ENCODE peak calls at places on chromosomes 2 and 18, in eight cellular contexts. B is spleen, H is stomach, X is GM23338, W is vagina, P is breast epithelium, A is prostate gland, O is HCT116. L is an unnamed sample.

GRCh38 chr2:27663160-27663462 is 303 bp downstream of the SUPT7L start:
- DNase-seq in X (no peak), B (peak), A (no peak), O (no peak), W (no peak), P (peak), H (peak), L (peak)

GRCh38 chr2:130376433-130377293 is 20.8 kb downstream of the PTPN18 start:
- DNase-seq in P (no peak), O (no peak), X (peak), H (no peak), B (no peak), W (no peak), A (no peak), L (no peak)

GRCh38 chr2:197813093-197813787 is 8.8 kb downstream of the PLCL1 start:
- DNase-seq in X (peak), W (no peak), B (no peak), O (peak), H (no peak), P (no peak), A (no peak), L (no peak)

GRCh38 chr2:116513991-116514390 is 1300.5 kb upstream of the DDX18 start:
- DNase-seq in B (no peak), W (no peak), A (no peak), O (no peak), P (no peak), H (no peak), X (no peak), L (no peak)

GRCh38 chr18:31661965-31662364 is 22.4 kb downstream of the B4GALT6 start:
- DNase-seq in W (no peak), P (no peak), H (no peak), A (no peak), X (no peak), B (no peak), O (no peak), L (no peak)

GRCh38 chr18:37649930-37650329 is 84.3 kb upstream of the CELF4 start:
- DNase-seq in W (no peak), O (no peak), H (no peak), A (no peak), X (no peak), B (no peak), P (no peak), L (no peak)

GRCh38 chr2:162202203-162202602 is 41.0 kb downstream of the FAP start:
- DNase-seq in W (no peak), X (no peak), B (no peak), P (no peak), H (no peak), O (no peak), A (no peak), L (no peak)

GRCh38 chr2:178716394-178716793 is 90.8 kb downstream of the TTN start:
- DNase-seq in A (no peak), B (no peak), P (no peak), X (no peak), H (no peak), W (no peak), O (no peak), L (no peak)

GRCh38 chr2:224401641-224402342 is at the start of gene FAM124B:
- DNase-seq in O (no peak), P (no peak), W (peak), B (peak), X (peak), A (no peak), H (peak), L (peak)
- TF ChIP-seq POLR2AphosphoS5 in O (no peak), P (peak), W (peak), B (peak), X (no peak), A (no peak), H (peak), L (peak)

GRCh38 chr18:23380001-23380550 is 73.0 kb upstream of the RIOK3 start:
- DNase-seq in H (no peak), W (no peak), P (no peak), A (no peak), O (no peak), B (no peak), X (peak), L (peak)
- H3K27ac ChIP-seq in H (no peak), W (no peak), P (no peak), A (no peak), O (no peak), B (peak), X (no peak), L (peak)

GRCh38 chr2:60581461-60582282 is 28.2 kb upstream of the BCL11A start:
- DNase-seq in H (peak), B (peak), P (peak), A (peak), O (no peak), W (no peak), X (peak), L (peak)

GRCh38 chr2:60586081-60586480 is 32.6 kb upstream of the BCL11A start:
- DNase-seq in X (no peak), O (no peak), A (no peak), W (no peak), B (no peak), P (no peak), H (no peak), L (no peak)

GRCh38 chr2:60583604-60584003 is 30.1 kb upstream of the BCL11A start:
- DNase-seq in X (no peak), H (no peak), P (no peak), B (no peak), A (no peak), O (no peak), W (no peak), L (no peak)

GRCh38 chr2:60589093-60589492 is 35.6 kb upstream of the BCL11A start:
- DNase-seq in B (no peak), X (no peak), O (no peak), P (no peak), W (no peak), H (no peak), A (no peak), L (no peak)

GRCh38 chr2:60585276-60585675 is 31.8 kb upstream of the BCL11A start:
- DNase-seq in W (no peak), B (no peak), X (no peak), A (no peak), H (no peak), P (no peak), O (no peak), L (no peak)
- TF ChIP-seq POLR2AphosphoS5 in W (no peak), B (no peak), X (no peak), A (no peak), H (no peak), P (no peak), O (no peak), L (no peak)

DNA sequence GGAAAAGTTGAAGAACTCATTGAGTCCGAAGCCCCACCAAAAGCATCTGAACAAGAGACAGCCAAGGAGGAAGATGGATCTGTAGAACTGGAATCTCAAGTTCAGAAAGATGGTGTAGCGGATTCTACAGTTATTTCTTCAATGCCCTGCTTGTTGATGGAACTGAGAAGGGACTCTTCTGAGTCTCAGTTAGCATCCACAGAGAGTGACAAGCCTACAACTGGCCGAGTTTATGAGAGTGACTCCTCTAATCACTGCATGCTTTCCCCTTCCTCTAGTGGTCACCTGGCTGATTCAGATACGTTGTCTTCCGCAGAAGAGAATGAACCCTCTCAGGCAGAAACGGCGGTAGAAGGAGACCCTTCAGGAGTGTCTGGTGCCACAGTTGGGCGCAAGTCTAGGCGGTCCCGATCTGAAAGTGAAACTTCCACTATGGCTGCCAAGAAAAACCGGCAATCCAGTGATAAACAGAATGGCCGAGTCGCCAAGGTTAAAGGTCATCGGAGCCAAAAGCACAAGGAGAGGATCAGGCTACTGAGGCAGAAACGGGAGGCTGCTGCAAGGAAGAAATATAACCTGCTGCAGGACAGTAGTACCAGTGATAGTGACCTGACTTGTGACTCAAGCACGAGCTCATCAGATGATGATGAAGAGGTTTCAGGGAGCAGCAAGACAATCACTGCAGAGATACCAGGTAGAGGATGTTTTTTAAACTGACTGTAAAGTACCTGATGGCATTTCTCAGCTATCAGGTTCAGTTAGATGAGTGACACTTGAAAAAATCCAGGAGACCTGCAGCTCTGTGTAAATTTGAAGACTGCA is 111.9 kb downstream of the HAUS1 start:
- DNase-seq in O (no peak), H (no peak), A (no peak), B (no peak), P (no peak), W (no peak), X (no peak), L (no peak)
- H3K27ac ChIP-seq in O (no peak), H (no peak), A (no peak), B (no peak), P (no peak), W (no peak), X (no peak), L (no peak)

GRCh38 chr2:39665811-39666488 is at the start of gene TMEM178A:
- DNase-seq in P (no peak), H (no peak), B (peak), O (no peak), A (no peak), X (peak), W (no peak), L (no peak)
- TF ChIP-seq POLR2AphosphoS5 in P (no peak), H (no peak), B (no peak), O (no peak), A (no peak), X (no peak), W (no peak), L (no peak)

L was measured in upper lobe of left lung.